ENCODE peak calls at places on chromosomes 3 and 15, in five cellular contexts. V is NB4, F is fibroblast of lung, X is psoas muscle, Q is foreskin fibroblast. G is an unnamed sample.

GRCh38 chr15:50358805-50359204 is 3.8 kb upstream of the GABPB1 start:
- DNase-seq in Q (peak), V (peak), X (no peak), F (peak), G (peak)

GRCh38 chr3:15858547-15859506 is 61.0 kb upstream of the ANKRD28 start:
- DNase-seq in F (peak), V (peak), X (peak), Q (peak), G (peak)

GRCh38 chr3:31132132-31132769 is 237.8 kb upstream of the GADL1 start:
- DNase-seq in Q (peak), V (peak), F (peak), X (no peak), G (peak)

GRCh38 chr3:61964566-61964965 is 403.2 kb downstream of the PTPRG start:
- DNase-seq in V (no peak), X (no peak), Q (peak), F (no peak), G (no peak)

GRCh38 chr3:126519506-126520455 is 2.2 kb upstream of the UROC1 start:
- DNase-seq in V (no peak), Q (no peak), F (no peak), X (peak), G (no peak)

GRCh38 chr3:73542127-73542526 is 82.6 kb downstream of the PDZRN3 start:
- DNase-seq in V (no peak), X (no peak), F (no peak), Q (no peak), G (no peak)

GRCh38 chr3:30421261-30421660 is 185.1 kb upstream of the TGFBR2 start:
- DNase-seq in Q (peak), V (no peak), F (peak), X (no peak), G (no peak)

GRCh38 chr3:17055374-17056276 is 170.9 kb downstream of the PLCL2 start:
- DNase-seq in V (no peak), F (peak), X (no peak), Q (peak), G (peak)

GRCh38 chr3:46838301-46838700 is 24.9 kb downstream of the MYL3 start:
- DNase-seq in F (no peak), V (no peak), Q (no peak), X (no peak), G (no peak)

GRCh38 chr3:46831841-46832240 is 31.4 kb downstream of the MYL3 start:
- DNase-seq in X (no peak), Q (no peak), V (no peak), F (no peak), G (no peak)

GRCh38 chr3:46835059-46835458 is 28.2 kb downstream of the MYL3 start:
- DNase-seq in V (no peak), Q (no peak), F (no peak), X (no peak), G (no peak)

GRCh38 chr3:46833346-46834300 is 29.6 kb downstream of the MYL3 start:
- DNase-seq in X (no peak), F (no peak), V (no peak), Q (no peak), G (no peak)

GRCh38 chr3:46835486-46835885 is 27.8 kb downstream of the MYL3 start:
- DNase-seq in X (no peak), F (no peak), V (no peak), Q (no peak), G (no peak)
- TF ChIP-seq CTCF in X (no peak), F (no peak), V (no peak), Q (no peak), G (no peak)

GRCh38 chr3:9808345-9809037 is 1.6 kb upstream of the TTLL3 start:
- DNase-seq in X (no peak), Q (peak), V (peak), F (peak), G (peak)
- H3K4me3 ChIP-seq in X (no peak), Q (no peak), V (no peak), F (no peak), G (no peak)

DNA sequence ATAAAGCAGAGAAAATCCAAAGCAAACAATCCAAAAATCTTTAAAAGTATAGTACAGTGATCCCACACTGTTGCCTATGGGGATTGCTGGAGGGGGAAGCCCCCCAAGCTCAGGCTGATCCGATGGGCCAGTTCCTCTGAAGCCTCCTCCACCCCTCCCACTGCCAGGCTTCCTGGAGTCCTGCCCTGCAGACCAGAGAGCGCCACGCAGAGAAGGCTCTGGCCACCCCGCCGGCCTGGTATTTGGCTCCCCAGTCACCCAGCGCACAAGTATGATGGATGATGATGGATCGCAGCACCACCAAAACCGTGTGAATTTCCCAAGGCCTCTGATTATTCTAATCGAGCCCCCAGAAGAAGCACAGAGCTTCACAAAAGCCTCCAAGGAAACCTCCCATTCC is 259.0 kb downstream of the MECOM start:
- DNase-seq in X (no peak), V (no peak), F (no peak), Q (no peak), G (no peak)
- TF ChIP-seq CTCF in X (no peak), V (no peak), F (no peak), Q (no peak), G (no peak)

GRCh38 chr3:133894334-133895207 is 1.1 kb downstream of the RAB6B start:
- DNase-seq in V (no peak), Q (no peak), F (no peak), X (no peak), G (no peak)
- H3K4me3 ChIP-seq in V (no peak), Q (no peak), F (no peak), X (peak), G (no peak)

DNA sequence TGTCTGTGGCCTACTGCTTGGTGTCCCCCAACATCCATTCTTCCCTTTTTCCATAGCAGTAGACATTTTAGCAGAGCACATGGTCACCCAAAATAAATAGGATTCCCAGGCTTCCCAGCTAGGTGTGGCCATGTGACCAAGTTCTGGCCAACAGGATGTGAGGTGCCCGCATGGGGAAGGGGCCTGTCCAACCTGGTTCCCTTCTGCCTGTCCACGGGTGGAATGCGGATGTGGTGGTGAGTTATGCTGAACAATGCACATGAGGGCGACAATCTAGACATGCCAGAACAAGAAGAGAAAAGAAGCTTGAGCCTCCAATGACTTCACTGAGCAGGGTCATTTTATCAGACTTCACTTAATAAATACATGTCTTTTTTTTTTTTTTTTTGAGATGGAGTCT is 77.6 kb upstream of the DLG1 start:
- DNase-seq in Q (no peak), V (no peak), F (no peak), X (no peak), G (no peak)
- TF ChIP-seq CTCF in Q (no peak), V (no peak), F (no peak), X (no peak), G (no peak)

GRCh38 chr15:43893956-43894355 is 67.2 kb downstream of the WDR76 start:
- DNase-seq in X (no peak), F (no peak), Q (no peak), V (no peak), G (no peak)
- H3K4me3 ChIP-seq in X (no peak), F (no peak), Q (no peak), V (no peak), G (no peak)

GRCh38 chr3:135374571-135374970 is 579.5 kb downstream of the EPHB1 start:
- DNase-seq in F (no peak), Q (no peak), V (no peak), X (no peak), G (no peak)

GRCh38 chr3:135362889-135363288 is 567.8 kb downstream of the EPHB1 start:
- DNase-seq in X (no peak), F (no peak), Q (no peak), V (no peak), G (no peak)

GRCh38 chr3:135366816-135367215 is 571.8 kb downstream of the EPHB1 start:
- DNase-seq in Q (no peak), V (no peak), F (no peak), X (no peak), G (no peak)

GRCh38 chr3:135368316-135368715 is 573.3 kb downstream of the EPHB1 start:
- DNase-seq in V (no peak), X (no peak), Q (no peak), F (no peak), G (no peak)

GRCh38 chr3:135368781-135369180 is 573.7 kb downstream of the EPHB1 start:
- DNase-seq in X (no peak), V (no peak), F (no peak), Q (no peak), G (no peak)
- TF ChIP-seq CTCF in X (no peak), V (no peak), F (no peak), Q (no peak), G (no peak)

DNA sequence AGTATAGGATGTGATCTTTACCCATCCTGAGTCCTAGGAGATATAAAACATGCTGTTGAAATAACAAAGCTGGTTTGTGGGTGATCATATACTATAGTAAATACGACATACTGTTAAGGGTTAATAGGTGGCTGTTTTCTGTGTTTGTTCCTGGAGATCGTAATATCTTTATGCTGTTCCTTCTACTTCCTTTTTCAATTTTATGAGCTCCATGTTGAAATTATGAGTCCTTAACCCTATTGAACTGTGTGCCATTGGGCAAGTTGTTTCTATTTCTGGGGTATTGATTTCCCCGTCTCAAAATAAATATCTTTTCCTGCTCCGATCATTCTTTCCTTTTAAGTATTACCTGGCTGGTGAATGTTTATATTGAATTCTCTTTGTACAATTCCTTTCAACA is 115.1 kb downstream of the LPP start:
- DNase-seq in V (peak), F (no peak), Q (no peak), X (no peak), G (no peak)
- H3K4me3 ChIP-seq in V (no peak), F (no peak), Q (no peak), X (no peak), G (no peak)

GRCh38 chr3:42820746-42821051 is 11.5 kb downstream of the ACKR2 start:
- DNase-seq in Q (no peak), F (no peak), X (no peak), V (no peak), G (no peak)

GRCh38 chr3:42822828-42823227 is 13.6 kb downstream of the ACKR2 start:
- DNase-seq in F (no peak), X (no peak), Q (peak), V (no peak), G (no peak)

GRCh38 chr3:42823351-42823750 is 14.1 kb downstream of the ACKR2 start:
- DNase-seq in F (peak), Q (no peak), V (no peak), X (no peak), G (no peak)

GRCh38 chr3:42815826-42816225 is 6.6 kb downstream of the ACKR2 start:
- DNase-seq in X (no peak), F (no peak), V (peak), Q (peak), G (no peak)

GRCh38 chr3:42819351-42819965 is 10.2 kb downstream of the ACKR2 start:
- DNase-seq in Q (peak), V (no peak), F (no peak), X (no peak), G (peak)
- TF ChIP-seq CTCF in Q (no peak), V (no peak), F (no peak), X (no peak), G (no peak)

G was measured in GM12865.